ENCODE peak calls at places on chromosomes 16 and 17, in four cellular contexts. One of them, this sample, is unnamed. For H3K9me2, the result is how much of the 10 kb centered on the place peaks cover.

GRCh38 chr17:35731932-35732805 is 730 bp downstream of the RASL10B start:
- DNase-seq in HCT116: no peak
- DNase-seq in hepatocyte: no peak
- DNase-seq in GM23338: peak
- DNase-seq in this sample: no peak

GRCh38 chr17:14060706-14061105 is 8.6 kb upstream of the COX10 start:
- DNase-seq in HCT116: no peak
- DNase-seq in hepatocyte: no peak
- DNase-seq in GM23338: no peak
- DNase-seq in this sample: no peak

GRCh38 chr16:58218786-58219185 is 20.9 kb upstream of the CSNK2A2 start:
- DNase-seq in HCT116: no peak
- DNase-seq in hepatocyte: no peak
- DNase-seq in GM23338: no peak
- DNase-seq in this sample: no peak

GRCh38 chr17:75047398-75048098 is 523 bp downstream of the KCTD2 start:
- DNase-seq in HCT116: no peak
- DNase-seq in hepatocyte: peak
- DNase-seq in GM23338: peak
- DNase-seq in this sample: peak

GRCh38 chr16:27761816-27762215 is 211.9 kb downstream of the KATNIP start:
- DNase-seq in HCT116: no peak
- DNase-seq in hepatocyte: no peak
- DNase-seq in GM23338: no peak
- DNase-seq in this sample: no peak

GRCh38 chr16:51153275-51153991 is 2.4 kb upstream of the SALL1 start:
- DNase-seq in HCT116: no peak
- DNase-seq in hepatocyte: no peak
- DNase-seq in GM23338: peak
- DNase-seq in this sample: no peak

GRCh38 chr16:57531635-57532220 is 4.6 kb downstream of the CCDC102A start:
- DNase-seq in HCT116: no peak
- DNase-seq in hepatocyte: no peak
- DNase-seq in GM23338: no peak
- DNase-seq in this sample: no peak

GRCh38 chr16:84045001-84045817 is 2.6 kb upstream of the SLC38A8 start:
- DNase-seq in HCT116: no peak
- DNase-seq in hepatocyte: no peak
- DNase-seq in GM23338: no peak
- DNase-seq in this sample: no peak

GRCh38 chr16:67406628-67407027 is 9.6 kb downstream of the ZDHHC1 start:
- DNase-seq in HCT116: no peak
- DNase-seq in hepatocyte: no peak
- DNase-seq in GM23338: no peak
- DNase-seq in this sample: no peak

GRCh38 chr17:83149326-83149725 is 69.9 kb downstream of the METRNL start:
- DNase-seq in HCT116: no peak
- DNase-seq in hepatocyte: peak
- DNase-seq in GM23338: no peak
- DNase-seq in this sample: no peak

GRCh38 chr17:73643012-73643845 is 1.0 kb downstream of the SDK2 start:
- DNase-seq in HCT116: no peak
- DNase-seq in hepatocyte: peak
- DNase-seq in GM23338: peak
- DNase-seq in this sample: no peak

GRCh38 chr16:23202166-23202565 is 19.6 kb downstream of the SCNN1G start:
- DNase-seq in HCT116: no peak
- DNase-seq in hepatocyte: no peak
- DNase-seq in GM23338: no peak
- DNase-seq in this sample: no peak

GRCh38 chr16:84367750-84368320 is 503 bp upstream of the ATP2C2 start:
- DNase-seq in HCT116: no peak
- DNase-seq in hepatocyte: peak
- DNase-seq in GM23338: peak
- DNase-seq in this sample: no peak

GRCh38 chr17:47301831-47302230 is 21.9 kb upstream of the EFCAB13 start:
- DNase-seq in HCT116: no peak
- DNase-seq in hepatocyte: no peak
- DNase-seq in GM23338: no peak
- DNase-seq in this sample: no peak

DNA sequence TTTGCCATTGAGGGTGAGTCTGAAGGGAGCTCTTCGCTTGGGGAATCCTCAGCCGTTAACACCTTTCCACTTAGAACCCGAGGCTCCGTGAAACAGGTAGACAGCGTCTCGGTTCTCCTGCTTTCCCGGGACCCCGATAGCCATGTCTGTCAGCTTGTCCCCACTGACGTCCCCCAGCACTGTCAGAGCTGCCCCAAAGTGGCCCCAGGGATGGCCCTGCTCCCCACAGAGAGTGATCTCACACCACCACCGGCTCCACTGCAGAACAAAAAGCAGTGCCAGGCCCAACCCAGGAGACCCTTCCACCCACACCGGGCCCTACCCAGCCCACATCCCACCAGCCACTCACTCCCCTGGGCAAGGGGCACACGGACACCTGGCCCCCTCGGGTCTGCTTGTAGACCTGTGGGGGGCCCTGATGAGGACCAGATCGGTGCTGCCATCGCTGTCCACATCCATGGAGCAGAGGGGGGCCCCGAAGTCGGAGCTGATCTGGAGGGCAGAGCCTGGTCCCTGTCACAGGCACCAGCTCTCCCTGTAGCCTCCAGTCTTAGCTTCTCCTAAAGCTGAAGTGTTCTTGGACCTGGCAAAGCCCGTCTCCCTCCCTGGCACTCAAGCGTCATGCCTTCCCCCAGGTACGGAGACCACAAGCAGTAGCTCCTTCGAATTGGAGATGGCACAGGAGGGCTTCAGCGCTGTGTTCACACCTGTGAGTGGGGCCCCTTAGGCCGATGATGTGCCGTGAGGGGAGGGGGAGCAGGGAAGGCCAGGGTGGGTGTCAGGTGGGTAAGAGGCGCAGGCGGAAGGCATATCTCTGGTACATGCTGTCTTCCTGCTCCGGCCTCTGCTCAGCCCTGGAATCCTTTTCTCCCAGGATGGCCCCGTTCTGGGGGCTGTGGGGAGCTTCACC is 6.5 kb downstream of the ITGAX start:
- DNase-seq in HCT116: no peak
- DNase-seq in hepatocyte: no peak
- DNase-seq in GM23338: no peak
- DNase-seq in this sample: no peak
- H3K9me2 ChIP-seq in HCT116: under half
- H3K9me2 ChIP-seq in hepatocyte: under half
- H3K9me2 ChIP-seq in GM23338: under half
- H3K9me2 ChIP-seq in this sample: under half

DNA sequence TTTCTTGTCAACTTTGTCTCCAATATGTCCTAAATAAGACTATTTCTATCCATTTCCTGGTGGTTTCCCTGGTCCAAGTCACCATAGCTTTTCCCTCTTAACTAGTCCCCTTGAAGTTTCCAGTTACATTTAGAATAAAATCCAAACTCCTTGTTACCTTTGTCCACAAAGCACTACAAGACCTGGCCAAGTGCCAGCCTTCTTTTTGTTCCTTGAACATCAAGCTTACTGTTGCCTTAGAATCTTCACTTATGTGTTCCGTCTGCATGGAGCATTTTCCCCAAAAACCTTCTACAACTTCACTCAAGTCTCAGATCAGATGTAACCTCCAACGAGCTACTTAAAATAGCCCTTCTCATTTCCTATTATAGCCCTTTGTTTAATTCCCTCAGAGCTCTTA is 101.4 kb downstream of the ITFG1 start:
- DNase-seq in HCT116: no peak
- DNase-seq in hepatocyte: no peak
- DNase-seq in GM23338: no peak
- DNase-seq in this sample: no peak
- H3K9me2 ChIP-seq in HCT116: under half
- H3K9me2 ChIP-seq in hepatocyte: under half
- H3K9me2 ChIP-seq in GM23338: under half
- H3K9me2 ChIP-seq in this sample: under half

GRCh38 chr17:3037259-3037658 is 26.1 kb downstream of the OR1D5 start:
- DNase-seq in HCT116: no peak
- DNase-seq in hepatocyte: no peak
- DNase-seq in GM23338: no peak
- DNase-seq in this sample: no peak
- H3K9me2 ChIP-seq in HCT116: under half
- H3K9me2 ChIP-seq in hepatocyte: under half
- H3K9me2 ChIP-seq in GM23338: under half
- H3K9me2 ChIP-seq in this sample: under half

GRCh38 chr17:56173026-56173425 is 19.8 kb downstream of the ANKFN1 start:
- DNase-seq in HCT116: no peak
- DNase-seq in hepatocyte: no peak
- DNase-seq in GM23338: no peak
- DNase-seq in this sample: no peak
- H3K9me2 ChIP-seq in HCT116: under half
- H3K9me2 ChIP-seq in hepatocyte: under half
- H3K9me2 ChIP-seq in GM23338: under half
- H3K9me2 ChIP-seq in this sample: under half

GRCh38 chr16:53090271-53090590 is 35.4 kb downstream of the CHD9 start:
- DNase-seq in HCT116: no peak
- DNase-seq in hepatocyte: no peak
- DNase-seq in GM23338: no peak
- DNase-seq in this sample: no peak

GRCh38 chr16:53093162-53093744 is 38.5 kb downstream of the CHD9 start:
- DNase-seq in HCT116: no peak
- DNase-seq in hepatocyte: no peak
- DNase-seq in GM23338: no peak
- DNase-seq in this sample: no peak

GRCh38 chr16:53090591-53091507 is 36.1 kb downstream of the CHD9 start:
- DNase-seq in HCT116: no peak
- DNase-seq in hepatocyte: peak
- DNase-seq in GM23338: no peak
- DNase-seq in this sample: peak

GRCh38 chr16:53089434-53090270 is 34.9 kb downstream of the CHD9 start:
- DNase-seq in HCT116: no peak
- DNase-seq in hepatocyte: peak
- DNase-seq in GM23338: peak
- DNase-seq in this sample: no peak

GRCh38 chr16:53091508-53092211 is 36.9 kb downstream of the CHD9 start:
- DNase-seq in HCT116: no peak
- DNase-seq in hepatocyte: peak
- DNase-seq in GM23338: peak
- DNase-seq in this sample: peak
- H3K9me2 ChIP-seq in HCT116: under half
- H3K9me2 ChIP-seq in hepatocyte: under half
- H3K9me2 ChIP-seq in GM23338: under half
- H3K9me2 ChIP-seq in this sample: under half

This sample was measured in OCI-LY7.